ENCODE peak calls at places on chromosomes 1 and 21, in four cellular contexts. One of them, this sample, is unnamed.

GRCh38 chr1:237018896-237019295 is 14.7 kb upstream of the MT1HL1 start:
- DNase-seq in spleen: no peak
- DNase-seq in heart left ventricle: no peak
- DNase-seq in A549: no peak
- DNase-seq in this sample: no peak

GRCh38 chr1:55153031-55153430 is 62.1 kb downstream of the USP24 start:
- DNase-seq in spleen: no peak
- DNase-seq in heart left ventricle: no peak
- DNase-seq in A549: no peak
- DNase-seq in this sample: no peak

GRCh38 chr1:229537894-229538293 is 20.6 kb downstream of the ABCB10 start:
- DNase-seq in spleen: no peak
- DNase-seq in heart left ventricle: no peak
- DNase-seq in A549: no peak
- DNase-seq in this sample: no peak

GRCh38 chr1:203584040-203584439 is 42.6 kb upstream of the ATP2B4 start:
- DNase-seq in spleen: no peak
- DNase-seq in A549: no peak
- DNase-seq in heart left ventricle: no peak
- DNase-seq in this sample: no peak

GRCh38 chr21:35136586-35137254 is 87.6 kb upstream of the RUNX1 start:
- DNase-seq in A549: peak; percentile 18
- DNase-seq in heart left ventricle: no peak
- DNase-seq in spleen: no peak
- DNase-seq in this sample: no peak

GRCh38 chr1:98049370-98050115 is 128.7 kb upstream of the DPYD start:
- DNase-seq in A549: no peak
- DNase-seq in spleen: no peak
- DNase-seq in heart left ventricle: no peak
- DNase-seq in this sample: no peak

GRCh38 chr1:83796409-83796808 is 202.5 kb downstream of the TTLL7 start:
- DNase-seq in spleen: no peak
- DNase-seq in A549: no peak
- DNase-seq in heart left ventricle: no peak
- DNase-seq in this sample: no peak

GRCh38 chr1:63698001-63698838 is 75.6 kb upstream of the ROR1 start:
- DNase-seq in heart left ventricle: peak; percentile 76
- DNase-seq in spleen: no peak
- DNase-seq in A549: peak; percentile 44
- DNase-seq in this sample: no peak

GRCh38 chr1:212002536-212002935 is 32.8 kb downstream of the INTS7 start:
- DNase-seq in heart left ventricle: no peak
- DNase-seq in A549: no peak
- DNase-seq in spleen: no peak
- DNase-seq in this sample: no peak

GRCh38 chr21:45322960-45323461 is 35.3 kb upstream of the POFUT2 start:
- DNase-seq in heart left ventricle: no peak
- DNase-seq in spleen: peak; percentile 66
- DNase-seq in A549: peak; percentile 69
- DNase-seq in this sample: no peak

GRCh38 chr1:115063238-115063901 is 25.9 kb downstream of the TSPAN2 start:
- DNase-seq in A549: no peak
- DNase-seq in spleen: no peak
- DNase-seq in heart left ventricle: no peak
- DNase-seq in this sample: no peak

GRCh38 chr1:44616991-44617702 is 57.1 kb downstream of the TMEM53 start:
- DNase-seq in spleen: peak; percentile 54
- DNase-seq in heart left ventricle: no peak
- DNase-seq in A549: no peak
- DNase-seq in this sample: no peak

GRCh38 chr1:101431956-101432510 is 195.2 kb downstream of the S1PR1 start:
- DNase-seq in spleen: no peak
- DNase-seq in heart left ventricle: no peak
- DNase-seq in A549: no peak
- DNase-seq in this sample: no peak

GRCh38 chr1:4485878-4486277 is 168.5 kb upstream of the AJAP1 start:
- DNase-seq in spleen: no peak
- DNase-seq in A549: no peak
- DNase-seq in heart left ventricle: no peak
- DNase-seq in this sample: no peak

GRCh38 chr1:199705825-199706224 is 321.7 kb upstream of the NR5A2 start:
- DNase-seq in A549: no peak
- DNase-seq in spleen: no peak
- DNase-seq in heart left ventricle: no peak
- DNase-seq in this sample: no peak

GRCh38 chr1:28205243-28205642 is 27.6 kb downstream of the DNAJC8 start:
- DNase-seq in A549: no peak
- DNase-seq in heart left ventricle: no peak
- DNase-seq in spleen: no peak
- DNase-seq in this sample: no peak

GRCh38 chr1:38038836-38039235 is 7.8 kb downstream of the POU3F1 start:
- DNase-seq in spleen: no peak
- DNase-seq in A549: no peak
- DNase-seq in heart left ventricle: no peak
- DNase-seq in this sample: no peak

GRCh38 chr1:59128784-59129227 is 168.1 kb upstream of the FGGY start:
- DNase-seq in heart left ventricle: no peak
- DNase-seq in A549: no peak
- DNase-seq in spleen: no peak
- DNase-seq in this sample: no peak

DNA sequence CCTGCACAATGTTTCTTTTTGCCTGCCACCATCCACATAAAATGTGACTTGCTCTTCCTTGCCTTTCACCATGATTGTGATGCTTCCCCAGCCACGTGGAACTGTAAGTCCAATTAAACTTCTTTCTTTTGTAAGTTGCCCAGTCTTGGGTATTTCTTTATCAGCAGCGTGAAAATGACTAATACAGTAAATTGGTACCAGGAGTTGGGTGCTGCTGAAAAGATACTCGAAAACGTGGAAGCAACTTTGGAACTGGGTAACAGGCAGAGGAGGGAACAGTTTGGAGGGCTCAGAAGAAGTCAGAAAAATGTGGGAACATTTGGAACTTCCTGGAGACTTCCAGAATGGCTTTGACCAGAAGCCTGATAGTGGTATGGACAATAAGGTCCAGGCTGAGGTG is 425.3 kb downstream of the GPATCH2 start:
- DNase-seq in heart left ventricle: no peak
- DNase-seq in spleen: no peak
- DNase-seq in A549: no peak
- DNase-seq in this sample: no peak
- TF ChIP-seq POLR2A in heart left ventricle: no peak
- TF ChIP-seq POLR2A in spleen: no peak
- TF ChIP-seq POLR2A in A549: no peak
- TF ChIP-seq POLR2A in this sample: no peak

DNA sequence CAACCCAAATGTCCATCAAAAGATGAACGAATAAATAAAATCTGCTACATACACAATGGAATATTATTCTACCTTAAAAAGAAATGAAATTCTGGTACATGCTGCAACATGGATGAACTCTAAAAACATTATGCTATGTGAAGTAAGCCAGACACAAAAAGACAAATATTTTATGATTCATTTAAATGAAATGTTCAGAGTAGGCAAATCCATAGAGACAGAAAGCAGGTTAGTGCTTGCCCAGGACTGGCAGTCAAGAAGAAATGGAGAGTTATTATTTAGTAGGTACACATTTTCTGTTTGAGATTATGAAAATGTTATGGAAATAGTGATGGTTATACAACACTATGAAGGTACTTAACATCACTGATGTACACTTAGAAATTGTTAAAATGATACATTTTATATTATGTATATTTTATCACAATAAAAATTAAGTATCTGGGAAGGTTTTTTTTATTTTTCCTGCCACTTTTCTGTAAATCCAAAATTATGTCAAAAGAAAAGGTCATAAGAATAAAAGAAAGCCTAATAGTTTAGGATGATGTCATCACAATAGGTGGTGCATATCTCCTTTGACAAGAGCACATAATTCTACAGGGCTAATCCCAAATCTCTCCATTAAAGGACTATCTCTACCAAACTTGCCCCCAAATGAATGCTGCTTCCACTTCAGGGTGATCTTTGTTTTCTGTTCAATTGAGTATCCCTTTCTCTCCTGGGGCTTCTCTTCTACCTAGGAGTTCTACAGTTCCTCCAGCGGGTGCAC is 40.2 kb upstream of the FCER1A start:
- DNase-seq in heart left ventricle: no peak
- DNase-seq in A549: no peak
- DNase-seq in spleen: no peak
- DNase-seq in this sample: no peak
- H3K4me3 ChIP-seq in heart left ventricle: no peak overlapping the region
- H3K4me3 ChIP-seq in A549: no peak overlapping the region
- H3K4me3 ChIP-seq in spleen: no peak overlapping the region
- H3K4me3 ChIP-seq in this sample: no peak overlapping the region

GRCh38 chr21:33229776-33230517 is at the start of gene IFNAR2:
- DNase-seq in heart left ventricle: peak; percentile 88
- DNase-seq in A549: peak; percentile 72
- DNase-seq in spleen: peak; percentile 96
- DNase-seq in this sample: peak; percentile 60
- TF ChIP-seq POLR2A in heart left ventricle: peak; percentile 89
- TF ChIP-seq POLR2A in A549: peak; percentile 3
- TF ChIP-seq POLR2A in spleen: peak; percentile 60
- TF ChIP-seq POLR2A in this sample: peak; percentile 78

DNA sequence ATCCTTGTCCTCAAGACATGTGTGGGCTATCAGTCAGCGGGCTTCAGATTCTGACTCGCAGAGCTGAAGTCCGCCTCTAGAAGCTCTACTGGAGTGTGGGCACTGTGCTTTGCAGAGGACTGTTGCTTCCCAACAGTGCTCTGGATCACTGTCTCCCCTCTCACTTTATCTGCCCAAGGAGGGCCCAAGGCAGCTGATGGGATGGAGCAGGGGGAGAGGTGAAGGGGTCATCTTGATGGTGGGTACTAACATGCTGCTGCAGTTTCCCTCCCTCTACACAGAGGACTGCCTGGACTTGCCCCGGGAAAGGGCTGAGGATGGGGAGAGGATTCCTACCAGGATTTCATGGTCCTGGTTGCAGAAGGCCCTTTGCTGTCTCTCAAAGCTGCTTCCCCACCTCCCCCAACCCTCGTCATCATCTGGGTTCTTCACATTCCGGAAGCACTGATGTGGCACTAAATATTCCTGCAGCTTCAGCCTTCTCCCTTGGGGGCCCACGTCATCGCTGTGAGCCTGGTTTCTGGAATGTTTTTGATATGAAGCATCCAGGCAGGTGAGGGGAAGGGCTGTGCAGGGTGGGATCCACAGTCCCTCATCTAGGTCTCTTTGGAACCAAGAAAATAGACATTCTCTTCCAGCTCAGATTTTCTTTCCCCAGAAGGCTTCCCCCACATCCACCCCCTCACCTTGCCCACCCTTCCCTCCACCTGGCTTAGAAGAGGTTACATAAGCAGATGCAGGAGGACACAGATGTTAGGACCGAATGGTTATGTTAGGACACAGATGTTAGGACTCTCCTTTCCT is 23.2 kb downstream of the NUAK2 start:
- DNase-seq in heart left ventricle: no peak
- DNase-seq in spleen: no peak
- DNase-seq in A549: peak; percentile 91
- DNase-seq in this sample: no peak
- H3K4me3 ChIP-seq in heart left ventricle: no peak overlapping the region
- H3K4me3 ChIP-seq in spleen: no peak overlapping the region
- H3K4me3 ChIP-seq in A549: no peak overlapping the region
- H3K4me3 ChIP-seq in this sample: no peak overlapping the region

This sample was measured in gastrocnemius medialis.